ENCODE peak calls at places on chromosomes 13 and 19, in six cellular contexts. A is PC-3, B is MM.1S, F is HCT116, E is SK-N-SH, H is GM23248. O is an unnamed sample. For H3K9me2, the result is how much of the 10 kb centered on the place peaks cover.

GRCh38 chr19:4722671-4723464 is 774 bp downstream of the DPP9 start:
- DNase-seq in F (no peak), A (peak), H (peak), E (no peak), B (peak), O (peak)

GRCh38 chr19:54967611-54968010 is 1.4 kb downstream of the NLRP2 start:
- DNase-seq in E (no peak), F (no peak), A (no peak), B (peak), H (no peak), O (no peak)

GRCh38 chr13:62906896-62907295 is 1491.2 kb upstream of the PCDH20 start:
- DNase-seq in B (no peak), E (no peak), A (no peak), F (no peak), H (no peak), O (no peak)

GRCh38 chr19:927707-928401 is 2.0 kb downstream of the ARID3A start:
- DNase-seq in B (no peak), F (no peak), E (no peak), H (no peak), A (no peak), O (no peak)

GRCh38 chr13:42174344-42175162 is 97.4 kb upstream of the AKAP11 start:
- DNase-seq in F (no peak), A (no peak), B (no peak), H (peak), E (no peak), O (no peak)

GRCh38 chr13:100300708-100301107 is 211.8 kb downstream of the PCCA start:
- DNase-seq in E (no peak), B (no peak), A (no peak), H (no peak), F (no peak), O (no peak)

GRCh38 chr19:548841-549830 is 5.3 kb downstream of the GZMM start:
- DNase-seq in B (no peak), H (no peak), E (peak), A (no peak), F (no peak), O (no peak)

GRCh38 chr13:112741185-112741755 is 51.4 kb downstream of the ATP11A start:
- DNase-seq in B (no peak), A (no peak), H (no peak), F (no peak), E (no peak), O (no peak)

GRCh38 chr13:52998290-52998876 is 30.2 kb upstream of the OLFM4 start:
- DNase-seq in B (no peak), E (no peak), F (no peak), A (no peak), H (no peak), O (no peak)

GRCh38 chr13:110211735-110212134 is 95.2 kb downstream of the COL4A1 start:
- DNase-seq in A (no peak), B (no peak), F (no peak), H (no peak), E (no peak), O (no peak)
- H3K4me2 ChIP-seq in A (no peak), B (no peak), F (no peak), H (no peak), E (no peak), O (no peak)

GRCh38 chr19:31406106-31406505 is 56.9 kb upstream of the TSHZ3 start:
- DNase-seq in F (no peak), B (no peak), A (no peak), H (no peak), E (no peak), O (no peak)

GRCh38 chr19:31402931-31403330 is 53.7 kb upstream of the TSHZ3 start:
- DNase-seq in H (peak), B (no peak), A (no peak), E (no peak), F (no peak), O (no peak)

GRCh38 chr19:31413353-31413752 is 64.1 kb upstream of the TSHZ3 start:
- DNase-seq in F (no peak), H (no peak), E (no peak), B (no peak), A (no peak), O (no peak)

DNA sequence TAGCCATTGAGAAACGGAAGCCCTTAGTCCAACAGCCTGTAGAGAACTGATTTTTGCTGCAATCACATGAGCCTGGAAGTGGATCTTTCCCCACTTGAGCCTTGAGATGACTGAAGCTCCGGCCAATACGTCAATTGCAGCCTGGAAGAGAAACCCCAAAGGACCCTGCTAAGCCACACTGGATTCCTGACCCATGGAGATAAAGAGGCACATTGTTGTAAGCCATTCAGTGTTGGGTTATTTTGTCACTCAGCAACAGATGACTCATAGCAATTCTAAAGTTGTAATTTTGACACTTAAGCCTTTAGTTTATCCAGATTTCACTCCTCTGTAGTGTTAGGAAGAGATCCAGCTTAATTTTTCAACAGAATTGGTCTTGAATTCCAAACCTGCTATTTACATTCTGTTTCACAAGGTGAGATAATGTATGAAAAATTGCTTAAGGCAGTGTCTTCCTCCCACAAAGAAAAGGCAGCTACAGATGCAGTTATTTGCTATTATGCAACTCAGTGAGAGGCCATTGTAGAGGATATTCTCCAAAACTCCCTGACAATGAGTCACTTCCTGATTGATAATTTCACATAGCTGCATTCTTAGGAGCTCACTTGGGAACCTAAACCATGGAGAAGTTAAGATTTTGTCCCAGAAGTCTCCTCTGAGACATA is 59.4 kb upstream of the TSHZ3 start:
- DNase-seq in E (no peak), A (peak), F (no peak), B (no peak), H (peak), O (no peak)
- H3K9me2 ChIP-seq in E (under half), A (under half), F (under half), B (under half), H (under half), O (under half)

GRCh38 chr19:32350492-32350891 is 5.1 kb downstream of the ZNF507 start:
- DNase-seq in A (peak), E (no peak), H (no peak), F (no peak), B (no peak), O (peak)

GRCh38 chr19:32349724-32350475 is 4.5 kb downstream of the ZNF507 start:
- DNase-seq in B (no peak), A (peak), E (no peak), F (no peak), H (peak), O (no peak)

GRCh38 chr19:32355309-32355708 is 9.9 kb downstream of the ZNF507 start:
- DNase-seq in H (no peak), B (no peak), F (no peak), A (no peak), E (no peak), O (no peak)

GRCh38 chr19:32354345-32354744 is 8.9 kb downstream of the ZNF507 start:
- DNase-seq in A (no peak), E (no peak), B (no peak), F (no peak), H (no peak), O (no peak)

GRCh38 chr19:32351807-32352630 is 6.6 kb downstream of the ZNF507 start:
- DNase-seq in E (no peak), A (peak), H (peak), B (no peak), F (no peak), O (no peak)
- H3K9ac ChIP-seq in E (no peak), A (peak), H (no peak), B (no peak), F (no peak), O (no peak)

GRCh38 chr19:46428278-46429141 is at the start of gene PNMA8C:
- DNase-seq in A (no peak), H (peak), F (no peak), B (no peak), E (peak), O (no peak)
- H3K4me2 ChIP-seq in A (no peak), H (peak), F (no peak), B (peak), E (peak), O (no peak)

GRCh38 chr13:35881360-35881759 is 249.8 kb downstream of the DCLK1 start:
- DNase-seq in A (no peak), B (no peak), F (no peak), E (no peak), H (peak), O (no peak)

GRCh38 chr13:35882722-35883497 is 248.3 kb downstream of the DCLK1 start:
- DNase-seq in A (peak), E (no peak), F (no peak), H (no peak), B (no peak), O (no peak)

GRCh38 chr13:35874704-35875103 is 256.5 kb downstream of the DCLK1 start:
- DNase-seq in F (no peak), H (no peak), A (no peak), B (no peak), E (no peak), O (no peak)

GRCh38 chr13:35876601-35877000 is 254.6 kb downstream of the DCLK1 start:
- DNase-seq in F (no peak), A (no peak), H (peak), E (no peak), B (no peak), O (no peak)

GRCh38 chr13:35879111-35879510 is 252.1 kb downstream of the DCLK1 start:
- DNase-seq in E (no peak), H (no peak), F (no peak), B (peak), A (no peak), O (no peak)
- H3K9me2 ChIP-seq in E (under half), H (under half), F (under half), B (under half), A (under half), O (under half)

GRCh38 chr19:42251572-42251990 is 3.3 kb downstream of the ERF start:
- DNase-seq in E (no peak), F (no peak), A (no peak), H (no peak), B (peak), O (no peak)
- H3K9ac ChIP-seq in E (peak), F (peak), A (no peak), H (peak), B (no peak), O (peak)